ENCODE peak calls at places on chromosomes 13 and 19, in five cellular contexts. X is HepG2, K is Panc1, P is GM12878, R is SK-N-SH. U is an unnamed sample.
A peak's percentile ranks its signal among the peaks of the same experiment; 100 is the strongest.

GRCh38 chr13:70253834-70254233 is 145.6 kb upstream of the KLHL1 start:
- DNase-seq in X (peak; percentile 9), K (no peak), P (no peak), R (no peak), U (no peak)

GRCh38 chr19:6739884-6740588 is 556 bp downstream of the TRIP10 start:
- DNase-seq in X (no peak), K (no peak), P (no peak), R (peak; percentile 78), U (no peak)

GRCh38 chr13:21583496-21583895 is 20.5 kb downstream of the MICU2 start:
- DNase-seq in X (peak; percentile 44), K (no peak), P (no peak), R (no peak), U (no peak)

GRCh38 chr13:73738626-73739025 is 395.6 kb downstream of the KLF12 start:
- DNase-seq in X (no peak), K (no peak), P (no peak), R (no peak), U (no peak)

GRCh38 chr19:8306235-8307054 is 1.7 kb downstream of the CD320 start:
- DNase-seq in X (no peak), K (no peak), P (no peak), R (no peak), U (no peak)

GRCh38 chr13:65154661-65155447 is 2075.3 kb downstream of the PCDH9 start:
- DNase-seq in X (no peak), K (no peak), P (peak; percentile 31), R (no peak), U (no peak)

GRCh38 chr19:48244289-48244688 is 11.4 kb downstream of the CARD8 start:
- DNase-seq in X (no peak), K (no peak), P (no peak), R (no peak), U (no peak)

GRCh38 chr19:5147971-5148793 is 179.3 kb downstream of the KDM4B start:
- DNase-seq in X (no peak), K (no peak), P (no peak), R (no peak), U (no peak)

GRCh38 chr13:44507639-44508038 is 68.5 kb downstream of the TSC22D1 start:
- DNase-seq in X (no peak), K (no peak), P (no peak), R (no peak), U (no peak)

GRCh38 chr19:37346091-37346490 is 24.8 kb upstream of the ZNF527 start:
- DNase-seq in X (no peak), K (no peak), P (no peak), R (no peak), U (no peak)

GRCh38 chr19:17718467-17718987 is 753 bp upstream of the MAP1S start:
- DNase-seq in X (no peak), K (no peak), P (no peak), R (no peak), U (no peak)

GRCh38 chr19:4471400-4472173 is 510 bp upstream of the HDGFL2 start:
- DNase-seq in X (peak; percentile 100), K (peak; percentile 99), P (peak; percentile 100), R (peak; percentile 97), U (peak; percentile 100)

GRCh38 chr19:19900124-19900523 is 622 bp upstream of the ZNF93 start:
- DNase-seq in X (no peak), K (no peak), P (no peak), R (peak; percentile 16), U (no peak)

DNA sequence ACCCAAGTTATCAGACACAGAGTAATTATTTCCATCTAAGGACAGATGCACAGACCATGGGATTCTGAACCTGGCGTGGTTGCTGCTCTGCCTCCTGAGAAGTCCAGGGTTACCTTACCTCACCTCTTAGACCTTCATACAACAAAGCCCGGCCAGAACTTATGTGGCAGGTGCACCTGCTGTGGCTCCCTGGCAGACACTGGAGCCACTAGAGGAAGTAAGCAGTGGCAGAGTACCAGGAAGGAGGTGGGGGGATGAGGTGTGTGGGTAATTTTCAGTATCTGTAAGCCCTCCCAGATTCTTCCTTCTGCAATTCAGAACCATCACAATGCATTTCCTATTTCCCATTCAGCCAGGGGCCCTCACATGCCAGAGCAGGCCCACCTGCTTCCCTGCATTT is 106.1 kb upstream of the DOCK9 start:
- DNase-seq in X (no peak), K (no peak), P (no peak), R (no peak), U (no peak)
- TF ChIP-seq REST in X (no peak), K (no peak), P (no peak), R (no peak), U (no peak)

GRCh38 chr13:50323440-50324070 is 308.3 kb downstream of the KCNRG start:
- DNase-seq in X (no peak), K (no peak), P (no peak), R (no peak), U (no peak)

GRCh38 chr13:50322006-50322405 is 306.8 kb downstream of the KCNRG start:
- DNase-seq in X (no peak), K (no peak), P (no peak), R (no peak), U (peak; percentile 38)

GRCh38 chr13:50320297-50320862 is 305.1 kb downstream of the KCNRG start:
- DNase-seq in X (peak; percentile 84), K (no peak), P (no peak), R (no peak), U (no peak)

GRCh38 chr13:50318887-50319286 is 303.6 kb downstream of the KCNRG start:
- DNase-seq in X (no peak), K (no peak), P (no peak), R (no peak), U (no peak)

DNA sequence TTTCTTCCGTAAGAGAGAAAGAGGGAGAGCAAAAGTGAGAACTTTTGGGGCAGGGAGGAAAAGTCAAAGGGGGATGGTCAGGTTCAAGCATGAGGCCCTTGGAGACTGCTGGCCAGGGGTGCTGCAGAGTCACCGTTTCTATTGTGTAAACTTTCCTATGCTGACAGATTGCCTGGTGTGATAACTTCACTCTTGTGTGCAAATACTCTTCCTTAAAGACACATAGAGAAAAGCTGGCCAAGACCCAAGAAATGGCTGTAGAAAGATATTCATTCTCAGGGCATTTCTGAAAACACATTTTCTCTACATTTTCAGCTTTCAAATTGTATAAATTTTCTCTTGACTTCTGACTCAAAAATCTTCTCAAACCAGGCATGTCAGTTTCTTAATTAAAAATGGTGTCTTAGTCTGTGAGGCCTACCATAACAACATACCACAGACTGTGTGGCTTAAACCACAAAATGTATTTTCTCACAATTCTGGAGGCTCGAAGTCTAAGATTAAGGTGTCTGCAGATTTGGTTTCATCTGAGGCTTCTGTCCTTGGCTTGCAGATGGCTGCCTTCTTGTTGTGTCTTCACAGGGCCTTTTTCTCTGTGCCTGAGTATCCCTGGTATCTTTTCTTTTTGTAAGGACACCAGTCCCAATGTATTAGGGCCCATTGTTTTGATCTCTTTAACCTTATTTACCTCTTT is 304.5 kb downstream of the KCNRG start:
- DNase-seq in X (peak; percentile 24), K (no peak), P (no peak), R (no peak), U (peak; percentile 85)
- TF ChIP-seq REST in X (no peak), K (no peak), P (no peak), R (no peak), U (peak; percentile 20)

DNA sequence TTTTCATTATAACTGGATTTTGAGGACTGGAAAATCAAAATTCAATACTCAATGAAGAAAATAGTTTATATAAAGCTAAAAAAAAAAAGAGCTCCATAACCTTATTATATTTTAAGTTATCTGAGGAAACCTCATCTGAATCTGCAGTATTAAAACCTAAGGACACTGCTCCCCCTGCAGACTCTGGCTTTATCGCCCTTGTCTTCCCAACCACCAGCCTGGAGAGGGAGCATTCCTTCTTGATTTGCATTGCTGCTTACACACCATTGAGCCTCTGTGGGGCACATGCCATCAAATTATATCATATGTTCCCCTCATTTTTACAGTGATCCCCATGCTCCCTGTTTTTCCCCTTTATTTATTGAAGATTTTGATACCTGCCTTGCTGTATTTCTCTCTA is 871.4 kb upstream of the GPC6 start:
- DNase-seq in X (peak; percentile 10), K (no peak), P (no peak), R (peak; percentile 20), U (no peak)
- TF ChIP-seq REST in X (no peak), K (no peak), P (no peak), R (no peak), U (no peak)

GRCh38 chr13:75687145-75687763 is 51.1 kb downstream of the LMO7 start:
- DNase-seq in X (peak; percentile 46), K (no peak), P (no peak), R (peak; percentile 10), U (no peak)
- TF ChIP-seq REST in X (no peak), K (no peak), P (no peak), R (no peak), U (no peak)

GRCh38 chr13:100544866-100545683 is 43.5 kb downstream of the GGACT start:
- DNase-seq in X (no peak), K (no peak), P (no peak), R (no peak), U (no peak)
- TF ChIP-seq REST in X (no peak), K (no peak), P (no peak), R (no peak), U (no peak)

GRCh38 chr13:23794267-23795161 is 94.7 kb downstream of the MIPEP start:
- DNase-seq in X (no peak), K (peak; percentile 52), P (peak; percentile 72), R (no peak), U (no peak)
- TF ChIP-seq REST in X (no peak), K (no peak), P (no peak), R (no peak), U (no peak)

DNA sequence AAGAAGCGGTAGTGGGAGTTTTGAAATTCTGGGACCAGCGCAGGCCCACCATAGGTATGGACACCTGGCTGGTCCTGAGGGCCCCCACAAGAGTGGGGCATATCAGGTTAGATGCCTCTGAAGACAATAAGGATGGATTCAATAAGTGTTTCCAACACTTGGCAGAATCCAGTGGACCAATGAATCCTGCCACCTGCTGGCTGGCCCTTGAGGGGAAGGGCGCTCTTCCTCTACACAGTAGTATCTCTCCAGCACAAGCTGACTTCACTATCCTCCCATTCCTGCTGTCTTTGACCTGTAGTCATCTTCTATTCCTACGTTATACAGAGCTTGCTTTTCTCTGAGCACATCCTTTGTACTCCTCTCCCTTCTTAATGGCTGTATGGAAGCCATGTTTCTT is 199.7 kb upstream of the TSHZ3 start:
- DNase-seq in X (no peak), K (no peak), P (no peak), R (no peak), U (no peak)
- TF ChIP-seq REST in X (no peak), K (no peak), P (no peak), R (no peak), U (no peak)

DNA sequence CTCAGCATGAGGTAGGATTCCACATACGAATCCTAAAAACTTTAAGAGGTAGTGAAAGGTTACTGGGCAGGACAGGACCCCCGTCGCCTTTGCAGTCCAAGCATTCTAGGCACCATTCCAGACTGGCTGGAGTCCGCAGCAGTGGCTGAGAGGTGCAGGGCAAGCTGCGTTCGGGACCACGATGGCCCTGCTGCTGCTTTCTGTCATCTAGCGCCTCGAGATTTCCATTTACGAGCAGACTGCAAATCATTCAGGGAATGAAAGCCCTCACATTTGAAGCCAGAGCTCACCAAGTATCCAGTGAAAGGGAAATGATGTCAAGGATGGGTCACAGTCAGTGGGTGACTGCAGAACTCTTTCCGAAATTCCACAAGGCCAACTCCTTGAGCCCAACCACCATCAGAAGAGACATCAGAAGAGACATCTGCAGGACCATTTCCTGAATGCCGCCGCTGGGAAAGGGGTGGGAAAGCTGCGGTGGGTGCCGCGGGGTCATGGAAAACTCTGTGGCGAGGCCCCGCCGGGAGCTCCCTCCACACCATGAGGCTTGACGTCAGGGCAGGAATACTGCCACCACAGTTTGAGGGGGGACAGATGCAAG is 88.3 kb downstream of the COL4A1 start:
- DNase-seq in X (no peak), K (no peak), P (no peak), R (no peak), U (no peak)
- TF ChIP-seq REST in X (no peak), K (no peak), P (no peak), R (no peak), U (no peak)

GRCh38 chr19:2233601-2234280 is 2.4 kb downstream of the PLEKHJ1 start:
- DNase-seq in X (no peak), K (no peak), P (no peak), R (no peak), U (no peak)
- TF ChIP-seq REST in X (no peak), K (no peak), P (no peak), R (no peak), U (no peak)